ENCODE peak calls at places on chromosomes 4 and X, in eight cellular contexts. X is stimulated activated CD8-positive, alpha-beta memory T cell treated with anti-CD3 and anti-CD28 coated beads, Interleukin-15, amount 100 ng/mL, for 24 hours; I is naive B cell; S is GM10248; J is GM20000; G is left kidney; P is NAMALWA; W is SHP77 treated with DMSO at 0.1 percent for 48 hours. D is an unnamed sample.

GRCh38 chr4:109916003-109916399 is 3.3 kb downstream of the EGF start:
- DNase-seq in X (no peak), I (no peak), S (no peak), J (no peak), G (no peak), P (no peak), W (no peak), D (peak; percentile 25)

GRCh38 chr4:103091601-103092223 is 7.9 kb downstream of the BDH2 start:
- DNase-seq in X (no peak), I (peak; percentile 68), S (peak; percentile 30), J (peak; percentile 46), G (peak; percentile 82), P (peak; percentile 93), W (no peak), D (peak; percentile 88)

GRCh38 chr4:144355809-144356757 is 215.6 kb upstream of the GYPA start:
- DNase-seq in X (no peak), I (no peak), S (peak; percentile 27), J (peak; percentile 51), G (peak; percentile 88), P (peak; percentile 42), W (no peak), D (peak; percentile 85)

GRCh38 chr4:184453402-184454160 is 20.8 kb downstream of the IRF2 start:
- DNase-seq in X (no peak), I (peak; percentile 40), S (peak; percentile 56), J (peak; percentile 69), G (peak; percentile 72), P (peak; percentile 59), W (no peak), D (peak; percentile 79)

GRCh38 chr4:99968330-99968729 is 18.3 kb upstream of the H2AZ1 start:
- DNase-seq in X (no peak), I (no peak), S (no peak), J (no peak), G (no peak), P (no peak), W (no peak), D (no peak)

GRCh38 chr4:105765690-105766407 is 57.3 kb downstream of the GSTCD start:
- DNase-seq in X (no peak), I (no peak), S (no peak), J (no peak), G (no peak), P (no peak), W (no peak), D (no peak)

GRCh38 chrX:73758253-73758652 is 195.3 kb downstream of the CHIC1 start:
- DNase-seq in X (no peak), I (no peak), S (no peak), J (no peak), G (no peak), P (no peak), W (no peak), D (peak; percentile 54)

GRCh38 chr4:103907414-103907813 is 187.6 kb upstream of the TACR3 start:
- DNase-seq in X (no peak), I (no peak), S (no peak), J (no peak), G (no peak), P (no peak), W (no peak), D (no peak)

GRCh38 chr4:164446516-164446915 is 307.4 kb upstream of the SMIM31 start:
- DNase-seq in X (no peak), I (no peak), S (no peak), J (no peak), G (no peak), P (no peak), W (no peak), D (no peak)

GRCh38 chr4:184825394-184826314 is at the start of gene ACSL1:
- DNase-seq in X (peak; percentile 67), I (peak; percentile 81), S (peak; percentile 96), J (peak; percentile 98), G (peak; percentile 90), P (peak; percentile 77), W (no peak), D (peak; percentile 88)

GRCh38 chr4:6360385-6360784 is 90.7 kb downstream of the WFS1 start:
- DNase-seq in X (no peak), I (no peak), S (no peak), J (no peak), G (peak; percentile 70), P (no peak), W (no peak), D (no peak)

GRCh38 chrX:118855681-118856310 is 32.2 kb downstream of the ZCCHC12 start:
- DNase-seq in X (no peak), I (no peak), S (no peak), J (no peak), G (peak; percentile 9), P (no peak), W (no peak), D (no peak)